ENCODE peak calls at places on chromosomes 3 and 15, in nine cellular contexts. One of them, this sample, is unnamed.

GRCh38 chr15:87661481-87661880 is 595.1 kb downstream of the NTRK3 start:
- DNase-seq in effector memory CD8-positive, alpha-beta T cell: no peak
- DNase-seq in cardiac septum: no peak
- DNase-seq in T1000: no peak
- DNase-seq in neural crest cell: no peak
- DNase-seq in Right ventricle myocardium superior: no peak
- DNase-seq in activated CD4-positive, alpha-beta T cell treated with anti-CD3 and anti-CD28 coated beads for 48 hours: no peak
- DNase-seq in HepG2: no peak
- DNase-seq in activated naive CD4-positive, alpha-beta T cell treated with Interleukin-2 at 50 U/mL for 16 hours: no peak
- DNase-seq in this sample: no peak

GRCh38 chr15:31160297-31160696 is 58.8 kb upstream of the TRPM1 start:
- DNase-seq in activated naive CD4-positive, alpha-beta T cell treated with Interleukin-2 at 50 U/mL for 16 hours: no peak
- DNase-seq in T1000: no peak
- DNase-seq in Right ventricle myocardium superior: no peak
- DNase-seq in neural crest cell: no peak
- DNase-seq in activated CD4-positive, alpha-beta T cell treated with anti-CD3 and anti-CD28 coated beads for 48 hours: no peak
- DNase-seq in cardiac septum: no peak
- DNase-seq in effector memory CD8-positive, alpha-beta T cell: no peak
- DNase-seq in HepG2: no peak
- DNase-seq in this sample: no peak

GRCh38 chr3:30664884-30665283 is 58.5 kb downstream of the TGFBR2 start:
- DNase-seq in activated CD4-positive, alpha-beta T cell treated with anti-CD3 and anti-CD28 coated beads for 48 hours: no peak
- DNase-seq in HepG2: no peak
- DNase-seq in cardiac septum: no peak
- DNase-seq in activated naive CD4-positive, alpha-beta T cell treated with Interleukin-2 at 50 U/mL for 16 hours: no peak
- DNase-seq in effector memory CD8-positive, alpha-beta T cell: peak; percentile 28
- DNase-seq in Right ventricle myocardium superior: no peak
- DNase-seq in T1000: no peak
- DNase-seq in neural crest cell: no peak
- DNase-seq in this sample: no peak

GRCh38 chr3:130941793-130942192 is 47.9 kb downstream of the ATP2C1 start:
- DNase-seq in activated CD4-positive, alpha-beta T cell treated with anti-CD3 and anti-CD28 coated beads for 48 hours: no peak
- DNase-seq in cardiac septum: no peak
- DNase-seq in activated naive CD4-positive, alpha-beta T cell treated with Interleukin-2 at 50 U/mL for 16 hours: no peak
- DNase-seq in Right ventricle myocardium superior: no peak
- DNase-seq in HepG2: no peak
- DNase-seq in T1000: no peak
- DNase-seq in neural crest cell: no peak
- DNase-seq in effector memory CD8-positive, alpha-beta T cell: no peak
- DNase-seq in this sample: no peak

GRCh38 chr3:186044427-186044826 is 64.5 kb downstream of the ETV5 start:
- DNase-seq in activated CD4-positive, alpha-beta T cell treated with anti-CD3 and anti-CD28 coated beads for 48 hours: no peak
- DNase-seq in Right ventricle myocardium superior: no peak
- DNase-seq in cardiac septum: no peak
- DNase-seq in activated naive CD4-positive, alpha-beta T cell treated with Interleukin-2 at 50 U/mL for 16 hours: no peak
- DNase-seq in neural crest cell: no peak
- DNase-seq in T1000: no peak
- DNase-seq in HepG2: peak; percentile 84
- DNase-seq in effector memory CD8-positive, alpha-beta T cell: no peak
- DNase-seq in this sample: no peak

GRCh38 chr15:67127925-67128324 is 62.5 kb downstream of the SMAD3 start:
- DNase-seq in T1000: peak; percentile 54
- DNase-seq in effector memory CD8-positive, alpha-beta T cell: no peak
- DNase-seq in HepG2: no peak
- DNase-seq in activated naive CD4-positive, alpha-beta T cell treated with Interleukin-2 at 50 U/mL for 16 hours: no peak
- DNase-seq in activated CD4-positive, alpha-beta T cell treated with anti-CD3 and anti-CD28 coated beads for 48 hours: peak; percentile 55
- DNase-seq in neural crest cell: no peak
- DNase-seq in cardiac septum: peak; percentile 60
- DNase-seq in Right ventricle myocardium superior: no peak
- DNase-seq in this sample: no peak

GRCh38 chr3:51353566-51354140 is 31.4 kb upstream of the MANF start:
- DNase-seq in effector memory CD8-positive, alpha-beta T cell: no peak
- DNase-seq in cardiac septum: peak; percentile 50
- DNase-seq in neural crest cell: no peak
- DNase-seq in activated CD4-positive, alpha-beta T cell treated with anti-CD3 and anti-CD28 coated beads for 48 hours: no peak
- DNase-seq in T1000: no peak
- DNase-seq in Right ventricle myocardium superior: no peak
- DNase-seq in activated naive CD4-positive, alpha-beta T cell treated with Interleukin-2 at 50 U/mL for 16 hours: no peak
- DNase-seq in HepG2: no peak
- DNase-seq in this sample: no peak

GRCh38 chr15:72857331-72858065 is 73.9 kb upstream of the ADPGK start:
- DNase-seq in neural crest cell: no peak
- DNase-seq in Right ventricle myocardium superior: no peak
- DNase-seq in HepG2: peak; percentile 3
- DNase-seq in activated CD4-positive, alpha-beta T cell treated with anti-CD3 and anti-CD28 coated beads for 48 hours: no peak
- DNase-seq in cardiac septum: no peak
- DNase-seq in effector memory CD8-positive, alpha-beta T cell: no peak
- DNase-seq in activated naive CD4-positive, alpha-beta T cell treated with Interleukin-2 at 50 U/mL for 16 hours: no peak
- DNase-seq in T1000: no peak
- DNase-seq in this sample: no peak

GRCh38 chr3:142732066-142732465 is 8.2 kb downstream of the TRPC1 start:
- DNase-seq in T1000: no peak
- DNase-seq in effector memory CD8-positive, alpha-beta T cell: no peak
- DNase-seq in cardiac septum: no peak
- DNase-seq in Right ventricle myocardium superior: no peak
- DNase-seq in neural crest cell: no peak
- DNase-seq in activated CD4-positive, alpha-beta T cell treated with anti-CD3 and anti-CD28 coated beads for 48 hours: no peak
- DNase-seq in HepG2: no peak
- DNase-seq in activated naive CD4-positive, alpha-beta T cell treated with Interleukin-2 at 50 U/mL for 16 hours: no peak
- DNase-seq in this sample: no peak

GRCh38 chr3:191070762-191071365 is 128.2 kb upstream of the OSTN start:
- DNase-seq in Right ventricle myocardium superior: no peak
- DNase-seq in effector memory CD8-positive, alpha-beta T cell: no peak
- DNase-seq in cardiac septum: no peak
- DNase-seq in neural crest cell: no peak
- DNase-seq in T1000: no peak
- DNase-seq in activated naive CD4-positive, alpha-beta T cell treated with Interleukin-2 at 50 U/mL for 16 hours: no peak
- DNase-seq in activated CD4-positive, alpha-beta T cell treated with anti-CD3 and anti-CD28 coated beads for 48 hours: no peak
- DNase-seq in HepG2: no peak
- DNase-seq in this sample: no peak

GRCh38 chr3:139202226-139202958 is 141.4 kb upstream of the MRPS22 start:
- DNase-seq in neural crest cell: no peak
- DNase-seq in HepG2: peak; percentile 46
- DNase-seq in activated naive CD4-positive, alpha-beta T cell treated with Interleukin-2 at 50 U/mL for 16 hours: no peak
- DNase-seq in T1000: no peak
- DNase-seq in effector memory CD8-positive, alpha-beta T cell: no peak
- DNase-seq in cardiac septum: no peak
- DNase-seq in activated CD4-positive, alpha-beta T cell treated with anti-CD3 and anti-CD28 coated beads for 48 hours: peak; percentile 17
- DNase-seq in Right ventricle myocardium superior: no peak
- DNase-seq in this sample: peak; percentile 39

GRCh38 chr3:159075302-159075701 is 273.4 kb downstream of the MFSD1 start:
- DNase-seq in effector memory CD8-positive, alpha-beta T cell: no peak
- DNase-seq in neural crest cell: no peak
- DNase-seq in cardiac septum: no peak
- DNase-seq in activated CD4-positive, alpha-beta T cell treated with anti-CD3 and anti-CD28 coated beads for 48 hours: no peak
- DNase-seq in HepG2: no peak
- DNase-seq in Right ventricle myocardium superior: no peak
- DNase-seq in T1000: no peak
- DNase-seq in activated naive CD4-positive, alpha-beta T cell treated with Interleukin-2 at 50 U/mL for 16 hours: no peak
- DNase-seq in this sample: no peak

GRCh38 chr15:88513195-88513594 is 33.3 kb downstream of the DET1 start:
- DNase-seq in HepG2: no peak
- DNase-seq in T1000: no peak
- DNase-seq in cardiac septum: no peak
- DNase-seq in activated CD4-positive, alpha-beta T cell treated with anti-CD3 and anti-CD28 coated beads for 48 hours: no peak
- DNase-seq in activated naive CD4-positive, alpha-beta T cell treated with Interleukin-2 at 50 U/mL for 16 hours: no peak
- DNase-seq in Right ventricle myocardium superior: no peak
- DNase-seq in neural crest cell: no peak
- DNase-seq in effector memory CD8-positive, alpha-beta T cell: no peak
- DNase-seq in this sample: no peak

GRCh38 chr3:185342458-185343169 is 20.3 kb upstream of the MAP3K13 start:
- DNase-seq in effector memory CD8-positive, alpha-beta T cell: no peak
- DNase-seq in Right ventricle myocardium superior: no peak
- DNase-seq in HepG2: no peak
- DNase-seq in activated naive CD4-positive, alpha-beta T cell treated with Interleukin-2 at 50 U/mL for 16 hours: no peak
- DNase-seq in T1000: no peak
- DNase-seq in activated CD4-positive, alpha-beta T cell treated with anti-CD3 and anti-CD28 coated beads for 48 hours: no peak
- DNase-seq in neural crest cell: no peak
- DNase-seq in cardiac septum: no peak
- DNase-seq in this sample: no peak

GRCh38 chr3:184003187-184003967 is 14.3 kb downstream of the ABCC5 start:
- DNase-seq in neural crest cell: no peak
- DNase-seq in Right ventricle myocardium superior: no peak
- DNase-seq in effector memory CD8-positive, alpha-beta T cell: no peak
- DNase-seq in HepG2: no peak
- DNase-seq in cardiac septum: no peak
- DNase-seq in T1000: no peak
- DNase-seq in activated naive CD4-positive, alpha-beta T cell treated with Interleukin-2 at 50 U/mL for 16 hours: no peak
- DNase-seq in activated CD4-positive, alpha-beta T cell treated with anti-CD3 and anti-CD28 coated beads for 48 hours: no peak
- DNase-seq in this sample: no peak

GRCh38 chr3:127865941-127866340 is 43.6 kb upstream of the MGLL start:
- DNase-seq in neural crest cell: no peak
- DNase-seq in cardiac septum: no peak
- DNase-seq in activated CD4-positive, alpha-beta T cell treated with anti-CD3 and anti-CD28 coated beads for 48 hours: peak; percentile 11
- DNase-seq in Right ventricle myocardium superior: no peak
- DNase-seq in T1000: no peak
- DNase-seq in effector memory CD8-positive, alpha-beta T cell: no peak
- DNase-seq in HepG2: no peak
- DNase-seq in activated naive CD4-positive, alpha-beta T cell treated with Interleukin-2 at 50 U/mL for 16 hours: no peak
- DNase-seq in this sample: no peak

GRCh38 chr3:100982710-100983109 is 10.5 kb downstream of the ABI3BP start:
- DNase-seq in cardiac septum: no peak
- DNase-seq in T1000: no peak
- DNase-seq in activated CD4-positive, alpha-beta T cell treated with anti-CD3 and anti-CD28 coated beads for 48 hours: no peak
- DNase-seq in activated naive CD4-positive, alpha-beta T cell treated with Interleukin-2 at 50 U/mL for 16 hours: no peak
- DNase-seq in effector memory CD8-positive, alpha-beta T cell: no peak
- DNase-seq in HepG2: no peak
- DNase-seq in neural crest cell: no peak
- DNase-seq in Right ventricle myocardium superior: peak; percentile 79
- DNase-seq in this sample: no peak

GRCh38 chr3:30347679-30348216 is 258.7 kb upstream of the TGFBR2 start:
- DNase-seq in cardiac septum: no peak
- DNase-seq in T1000: peak; percentile 18
- DNase-seq in neural crest cell: no peak
- DNase-seq in activated naive CD4-positive, alpha-beta T cell treated with Interleukin-2 at 50 U/mL for 16 hours: peak; percentile 43
- DNase-seq in activated CD4-positive, alpha-beta T cell treated with anti-CD3 and anti-CD28 coated beads for 48 hours: peak; percentile 60
- DNase-seq in Right ventricle myocardium superior: no peak
- DNase-seq in effector memory CD8-positive, alpha-beta T cell: no peak
- DNase-seq in HepG2: peak; percentile 87
- DNase-seq in this sample: no peak

GRCh38 chr15:68650901-68651709 is 72.3 kb downstream of the CORO2B start:
- DNase-seq in T1000: no peak
- DNase-seq in activated naive CD4-positive, alpha-beta T cell treated with Interleukin-2 at 50 U/mL for 16 hours: peak; percentile 43
- DNase-seq in neural crest cell: peak; percentile 75
- DNase-seq in HepG2: peak; percentile 18
- DNase-seq in Right ventricle myocardium superior: peak; percentile 68
- DNase-seq in activated CD4-positive, alpha-beta T cell treated with anti-CD3 and anti-CD28 coated beads for 48 hours: peak; percentile 72
- DNase-seq in effector memory CD8-positive, alpha-beta T cell: peak; percentile 45
- DNase-seq in cardiac septum: no peak
- DNase-seq in this sample: peak; percentile 83

GRCh38 chr3:98962189-98962930 is 60.9 kb upstream of the DCBLD2 start:
- DNase-seq in neural crest cell: no peak
- DNase-seq in activated naive CD4-positive, alpha-beta T cell treated with Interleukin-2 at 50 U/mL for 16 hours: no peak
- DNase-seq in HepG2: peak; percentile 52
- DNase-seq in cardiac septum: no peak
- DNase-seq in T1000: peak; percentile 32
- DNase-seq in activated CD4-positive, alpha-beta T cell treated with anti-CD3 and anti-CD28 coated beads for 48 hours: no peak
- DNase-seq in effector memory CD8-positive, alpha-beta T cell: no peak
- DNase-seq in Right ventricle myocardium superior: no peak
- DNase-seq in this sample: no peak

GRCh38 chr3:105729662-105730061 is 139.2 kb downstream of the CBLB start:
- DNase-seq in activated CD4-positive, alpha-beta T cell treated with anti-CD3 and anti-CD28 coated beads for 48 hours: no peak
- DNase-seq in cardiac septum: no peak
- DNase-seq in HepG2: no peak
- DNase-seq in neural crest cell: no peak
- DNase-seq in activated naive CD4-positive, alpha-beta T cell treated with Interleukin-2 at 50 U/mL for 16 hours: no peak
- DNase-seq in effector memory CD8-positive, alpha-beta T cell: no peak
- DNase-seq in Right ventricle myocardium superior: no peak
- DNase-seq in T1000: no peak
- DNase-seq in this sample: no peak

GRCh38 chr15:70538278-70538677 is 225.1 kb downstream of the UACA start:
- DNase-seq in Right ventricle myocardium superior: no peak
- DNase-seq in T1000: no peak
- DNase-seq in neural crest cell: no peak
- DNase-seq in activated CD4-positive, alpha-beta T cell treated with anti-CD3 and anti-CD28 coated beads for 48 hours: no peak
- DNase-seq in HepG2: peak; percentile 18
- DNase-seq in cardiac septum: no peak
- DNase-seq in activated naive CD4-positive, alpha-beta T cell treated with Interleukin-2 at 50 U/mL for 16 hours: no peak
- DNase-seq in effector memory CD8-positive, alpha-beta T cell: no peak
- DNase-seq in this sample: no peak

GRCh38 chr3:107238787-107239186 is 138.5 kb upstream of the CCDC54 start:
- DNase-seq in HepG2: no peak
- DNase-seq in Right ventricle myocardium superior: no peak
- DNase-seq in T1000: no peak
- DNase-seq in neural crest cell: no peak
- DNase-seq in activated naive CD4-positive, alpha-beta T cell treated with Interleukin-2 at 50 U/mL for 16 hours: no peak
- DNase-seq in cardiac septum: no peak
- DNase-seq in activated CD4-positive, alpha-beta T cell treated with anti-CD3 and anti-CD28 coated beads for 48 hours: no peak
- DNase-seq in effector memory CD8-positive, alpha-beta T cell: no peak
- DNase-seq in this sample: no peak

GRCh38 chr3:136783708-136784191 is 31.6 kb upstream of the STAG1 start:
- DNase-seq in T1000: no peak
- DNase-seq in neural crest cell: no peak
- DNase-seq in Right ventricle myocardium superior: no peak
- DNase-seq in activated naive CD4-positive, alpha-beta T cell treated with Interleukin-2 at 50 U/mL for 16 hours: no peak
- DNase-seq in effector memory CD8-positive, alpha-beta T cell: no peak
- DNase-seq in activated CD4-positive, alpha-beta T cell treated with anti-CD3 and anti-CD28 coated beads for 48 hours: no peak
- DNase-seq in cardiac septum: no peak
- DNase-seq in HepG2: no peak
- DNase-seq in this sample: no peak

GRCh38 chr15:69758810-69759410 is 306.3 kb downstream of the RPLP1 start:
- DNase-seq in HepG2: no peak
- DNase-seq in effector memory CD8-positive, alpha-beta T cell: peak; percentile 87
- DNase-seq in activated naive CD4-positive, alpha-beta T cell treated with Interleukin-2 at 50 U/mL for 16 hours: peak; percentile 89
- DNase-seq in neural crest cell: no peak
- DNase-seq in cardiac septum: peak; percentile 93
- DNase-seq in Right ventricle myocardium superior: peak; percentile 50
- DNase-seq in activated CD4-positive, alpha-beta T cell treated with anti-CD3 and anti-CD28 coated beads for 48 hours: peak; percentile 90
- DNase-seq in T1000: no peak
- DNase-seq in this sample: no peak

GRCh38 chr3:66280304-66280703 is 59.5 kb downstream of the SLC25A26 start:
- DNase-seq in T1000: no peak
- DNase-seq in effector memory CD8-positive, alpha-beta T cell: no peak
- DNase-seq in activated CD4-positive, alpha-beta T cell treated with anti-CD3 and anti-CD28 coated beads for 48 hours: no peak
- DNase-seq in neural crest cell: no peak
- DNase-seq in Right ventricle myocardium superior: no peak
- DNase-seq in cardiac septum: no peak
- DNase-seq in HepG2: peak; percentile 18
- DNase-seq in activated naive CD4-positive, alpha-beta T cell treated with Interleukin-2 at 50 U/mL for 16 hours: no peak
- DNase-seq in this sample: no peak

GRCh38 chr3:67416703-67417102 is 237.7 kb downstream of the SUCLG2 start:
- DNase-seq in Right ventricle myocardium superior: no peak
- DNase-seq in effector memory CD8-positive, alpha-beta T cell: no peak
- DNase-seq in T1000: no peak
- DNase-seq in cardiac septum: no peak
- DNase-seq in activated CD4-positive, alpha-beta T cell treated with anti-CD3 and anti-CD28 coated beads for 48 hours: no peak
- DNase-seq in HepG2: no peak
- DNase-seq in neural crest cell: no peak
- DNase-seq in activated naive CD4-positive, alpha-beta T cell treated with Interleukin-2 at 50 U/mL for 16 hours: no peak
- DNase-seq in this sample: no peak

GRCh38 chr3:147921044-147921443 is 511.9 kb downstream of the ZIC1 start:
- DNase-seq in Right ventricle myocardium superior: no peak
- DNase-seq in activated naive CD4-positive, alpha-beta T cell treated with Interleukin-2 at 50 U/mL for 16 hours: no peak
- DNase-seq in T1000: no peak
- DNase-seq in HepG2: no peak
- DNase-seq in cardiac septum: no peak
- DNase-seq in effector memory CD8-positive, alpha-beta T cell: no peak
- DNase-seq in activated CD4-positive, alpha-beta T cell treated with anti-CD3 and anti-CD28 coated beads for 48 hours: no peak
- DNase-seq in neural crest cell: no peak
- DNase-seq in this sample: no peak

GRCh38 chr3:118932822-118933558 is 101.7 kb downstream of the IGSF11 start:
- DNase-seq in cardiac septum: no peak
- DNase-seq in activated naive CD4-positive, alpha-beta T cell treated with Interleukin-2 at 50 U/mL for 16 hours: no peak
- DNase-seq in Right ventricle myocardium superior: peak; percentile 61
- DNase-seq in effector memory CD8-positive, alpha-beta T cell: no peak
- DNase-seq in neural crest cell: no peak
- DNase-seq in T1000: no peak
- DNase-seq in HepG2: no peak
- DNase-seq in activated CD4-positive, alpha-beta T cell treated with anti-CD3 and anti-CD28 coated beads for 48 hours: no peak
- DNase-seq in this sample: no peak

GRCh38 chr15:85707519-85708338 is 87.0 kb downstream of the KLHL25 start:
- DNase-seq in HepG2: peak; percentile 93
- DNase-seq in T1000: no peak
- DNase-seq in activated CD4-positive, alpha-beta T cell treated with anti-CD3 and anti-CD28 coated beads for 48 hours: peak; percentile 40
- DNase-seq in activated naive CD4-positive, alpha-beta T cell treated with Interleukin-2 at 50 U/mL for 16 hours: no peak
- DNase-seq in effector memory CD8-positive, alpha-beta T cell: no peak
- DNase-seq in cardiac septum: no peak
- DNase-seq in Right ventricle myocardium superior: no peak
- DNase-seq in neural crest cell: no peak
- DNase-seq in this sample: peak; percentile 61

This sample was measured in HuH-7.